ENCODE peak calls at places on chromosome 21, in seven cellular contexts. L is HCT116, C is SK-N-SH, X is GM12878, Y is H1, G is K562, J is HepG2. H is an unnamed sample.

GRCh38 chr21:38631676-38632075 is 133.4 kb upstream of the ERG start:
- DNase-seq in G (no peak), Y (no peak), J (no peak), L (no peak), X (no peak), C (no peak), H (no peak)

GRCh38 chr21:26093094-26093493 is 77.5 kb downstream of the APP start:
- DNase-seq in C (no peak), G (no peak), L (no peak), Y (no peak), X (no peak), J (no peak), H (no peak)

GRCh38 chr21:45264919-45265515 is 22.7 kb downstream of the POFUT2 start:
- DNase-seq in C (no peak), Y (no peak), L (no peak), J (no peak), G (no peak), X (no peak), H (no peak)

GRCh38 chr21:23131177-23131576 is 2133.0 kb downstream of the NCAM2 start:
- DNase-seq in X (no peak), C (no peak), G (no peak), J (no peak), Y (no peak), L (no peak), H (peak; percentile 5)

GRCh38 chr21:41612674-41613250 is 104.8 kb upstream of the TMPRSS2 start:
- DNase-seq in Y (no peak), X (no peak), C (peak; percentile 79), J (peak; percentile 15), L (no peak), G (peak; percentile 76), H (no peak)

GRCh38 chr21:26125433-26126167 is 45.0 kb downstream of the APP start:
- DNase-seq in Y (no peak), L (no peak), C (peak; percentile 46), G (no peak), J (no peak), X (no peak), H (no peak)

GRCh38 chr21:45562401-45562800 is 20.2 kb upstream of the SLC19A1 start:
- DNase-seq in X (no peak), J (no peak), L (no peak), Y (no peak), G (no peak), C (no peak), H (no peak)

GRCh38 chr21:46559291-46559983 is 45.4 kb downstream of the S100B start:
- DNase-seq in C (no peak), J (peak; percentile 41), L (no peak), G (no peak), X (peak; percentile 34), Y (no peak), H (no peak)

GRCh38 chr21:22575165-22575584 is 1577.0 kb downstream of the NCAM2 start:
- DNase-seq in Y (peak; percentile 36), G (peak; percentile 8), L (no peak), X (no peak), J (no peak), C (peak; percentile 71), H (no peak)

GRCh38 chr21:14752006-14752909 is 206.1 kb upstream of the SAMSN1 start:
- DNase-seq in G (no peak), C (no peak), L (no peak), J (no peak), X (no peak), Y (no peak), H (no peak)

GRCh38 chr21:46424621-46425020 is 34.1 kb upstream of the DIP2A start:
- DNase-seq in C (no peak), L (no peak), X (no peak), Y (no peak), J (no peak), G (no peak), H (no peak)

GRCh38 chr21:15219866-15220265 is 155.1 kb upstream of the NRIP1 start:
- DNase-seq in X (no peak), C (no peak), G (no peak), J (no peak), L (no peak), Y (no peak), H (no peak)

GRCh38 chr21:25494804-25495203 is 112.5 kb downstream of the MRPL39 start:
- DNase-seq in G (no peak), L (no peak), C (no peak), J (no peak), X (no peak), Y (no peak), H (no peak)

GRCh38 chr21:45935628-45936027 is 45.9 kb upstream of the COL6A1 start:
- DNase-seq in G (no peak), C (no peak), Y (no peak), J (no peak), X (no peak), L (no peak), H (no peak)

GRCh38 chr21:39014751-39015150 is 168.5 kb downstream of the PSMG1 start:
- DNase-seq in X (no peak), L (no peak), C (no peak), Y (no peak), J (no peak), G (no peak), H (no peak)

GRCh38 chr21:45535341-45536081 is 6.7 kb downstream of the SLC19A1 start:
- DNase-seq in J (no peak), G (no peak), X (no peak), L (no peak), C (no peak), Y (no peak), H (no peak)

GRCh38 chr21:42857216-42857615 is 22.1 kb downstream of the WDR4 start:
- DNase-seq in J (no peak), X (no peak), L (no peak), C (no peak), G (no peak), Y (no peak), H (no peak)

GRCh38 chr21:42854246-42855010 is 24.9 kb downstream of the WDR4 start:
- DNase-seq in Y (no peak), G (no peak), C (no peak), J (no peak), X (no peak), L (no peak), H (no peak)

GRCh38 chr21:42853621-42854020 is 25.7 kb downstream of the WDR4 start:
- DNase-seq in X (no peak), J (no peak), G (no peak), C (no peak), L (no peak), Y (no peak), H (no peak)

GRCh38 chr21:42855143-42855936 is 24.0 kb downstream of the WDR4 start:
- DNase-seq in G (no peak), X (no peak), Y (no peak), L (no peak), J (no peak), C (no peak), H (no peak)

GRCh38 chr21:42855937-42856335 is 23.4 kb downstream of the WDR4 start:
- DNase-seq in J (no peak), L (no peak), C (no peak), X (no peak), G (no peak), Y (no peak), H (no peak)
- TF ChIP-seq SIN3A in J (no peak), L (no peak), C (no peak), X (no peak), G (no peak), Y (no peak), H (no peak)

GRCh38 chr21:40146201-40146890 is 279.1 kb downstream of the PCP4 start:
- DNase-seq in G (no peak), C (no peak), X (no peak), Y (no peak), J (no peak), L (no peak), H (no peak)
- TF ChIP-seq SIN3A in G (no peak), C (no peak), X (no peak), Y (no peak), J (no peak), L (no peak), H (no peak)

DNA sequence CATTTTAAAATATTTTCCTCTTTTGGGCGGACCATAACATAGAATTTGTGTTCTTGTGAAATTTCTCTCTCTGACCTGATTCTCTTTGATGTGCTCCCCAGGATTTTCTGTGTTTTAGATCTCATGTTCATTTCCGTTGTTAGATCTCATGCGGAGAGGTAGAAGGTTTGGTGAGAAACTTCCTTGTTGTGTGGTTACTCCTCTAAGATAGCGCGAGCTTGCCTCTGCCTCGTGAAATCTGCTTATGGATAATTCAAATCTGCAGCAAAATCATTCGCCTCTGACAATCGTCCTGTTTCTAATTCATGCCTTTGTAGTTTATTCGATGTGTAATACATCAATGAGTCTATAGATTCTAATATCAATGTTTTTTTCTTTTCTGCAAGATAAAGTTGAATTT is 580.4 kb downstream of the USP25 start:
- DNase-seq in C (no peak), Y (no peak), J (no peak), X (no peak), G (no peak), L (no peak), H (no peak)
- TF ChIP-seq SIN3A in C (no peak), Y (no peak), J (no peak), X (no peak), G (no peak), L (no peak), H (no peak)

GRCh38 chr21:31546402-31547155 is 112.9 kb upstream of the SOD1 start:
- DNase-seq in X (no peak), Y (no peak), C (no peak), J (no peak), L (no peak), G (no peak), H (no peak)
- TF ChIP-seq SIN3A in X (no peak), Y (no peak), C (no peak), J (no peak), L (no peak), G (no peak), H (no peak)

DNA sequence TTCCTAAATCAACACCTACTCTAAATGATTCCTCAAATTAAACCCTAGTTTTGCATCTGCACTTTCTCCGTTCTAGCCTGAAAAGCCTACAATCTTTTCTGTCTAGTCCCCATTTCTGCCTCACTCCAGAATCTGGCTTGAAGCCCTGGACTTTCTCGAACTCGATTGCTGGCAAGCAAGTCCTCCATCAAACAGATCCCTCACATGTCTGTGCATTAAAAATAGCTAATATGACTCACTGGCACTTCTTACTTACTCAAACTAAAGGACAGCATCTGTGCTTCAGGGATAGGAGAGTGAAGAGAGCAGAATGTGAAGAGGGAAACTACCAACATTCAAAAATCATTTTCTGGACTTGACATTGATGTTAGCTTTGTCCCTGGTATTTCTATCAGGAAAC is 51.8 kb upstream of the CXADR start:
- DNase-seq in C (no peak), G (no peak), L (no peak), J (no peak), Y (no peak), X (no peak), H (no peak)
- TF ChIP-seq SIN3A in C (no peak), G (no peak), L (no peak), J (no peak), Y (no peak), X (no peak), H (no peak)

GRCh38 chr21:37459575-37459974 is 93.0 kb downstream of the DYRK1A start:
- DNase-seq in L (no peak), G (no peak), X (no peak), J (no peak), Y (no peak), C (no peak), H (no peak)
- TF ChIP-seq SIN3A in L (no peak), G (no peak), X (no peak), J (no peak), Y (no peak), C (peak; percentile 90), H (no peak)